ENCODE peak calls at places on chromosomes 11 and 22, in eight cellular contexts. One of them, this sample, is unnamed.

GRCh38 chr11:10514210-10514609 is 26.8 kb downstream of the RNF141 start:
- DNase-seq in anterior cingulate cortex: no peak
- DNase-seq in lower lobe of right lung: no peak
- DNase-seq in stimulated activated CD4-positive, alpha-beta T cell treated with anti-CD3 and anti-CD28 coated beads, Interleukin-1b, Interleukin-23, amount 100 ng/mL, for 24 hours: no peak
- DNase-seq in psoas muscle: no peak
- DNase-seq in astrocyte of the spinal cord: peak
- DNase-seq in smooth muscle cell of the brain vasculature: no peak
- DNase-seq in uterus: no peak
- DNase-seq in this sample: peak

GRCh38 chr11:12353534-12353933 is 23.8 kb upstream of the PARVA start:
- DNase-seq in anterior cingulate cortex: no peak
- DNase-seq in lower lobe of right lung: no peak
- DNase-seq in stimulated activated CD4-positive, alpha-beta T cell treated with anti-CD3 and anti-CD28 coated beads, Interleukin-1b, Interleukin-23, amount 100 ng/mL, for 24 hours: no peak
- DNase-seq in psoas muscle: no peak
- DNase-seq in astrocyte of the spinal cord: no peak
- DNase-seq in smooth muscle cell of the brain vasculature: no peak
- DNase-seq in uterus: no peak
- DNase-seq in this sample: no peak

GRCh38 chr11:103700605-103701004 is 335.8 kb upstream of the DDI1 start:
- DNase-seq in anterior cingulate cortex: no peak
- DNase-seq in lower lobe of right lung: no peak
- DNase-seq in stimulated activated CD4-positive, alpha-beta T cell treated with anti-CD3 and anti-CD28 coated beads, Interleukin-1b, Interleukin-23, amount 100 ng/mL, for 24 hours: no peak
- DNase-seq in psoas muscle: no peak
- DNase-seq in astrocyte of the spinal cord: peak
- DNase-seq in smooth muscle cell of the brain vasculature: no peak
- DNase-seq in uterus: no peak
- DNase-seq in this sample: peak

GRCh38 chr11:129950319-129951034 is 52.2 kb downstream of the PRDM10 start:
- DNase-seq in anterior cingulate cortex: peak
- DNase-seq in lower lobe of right lung: peak
- DNase-seq in stimulated activated CD4-positive, alpha-beta T cell treated with anti-CD3 and anti-CD28 coated beads, Interleukin-1b, Interleukin-23, amount 100 ng/mL, for 24 hours: no peak
- DNase-seq in psoas muscle: peak
- DNase-seq in astrocyte of the spinal cord: peak
- DNase-seq in smooth muscle cell of the brain vasculature: peak
- DNase-seq in uterus: peak
- DNase-seq in this sample: no peak

GRCh38 chr11:105577645-105578044 is 32.2 kb upstream of the GRIA4 start:
- DNase-seq in anterior cingulate cortex: no peak
- DNase-seq in lower lobe of right lung: no peak
- DNase-seq in stimulated activated CD4-positive, alpha-beta T cell treated with anti-CD3 and anti-CD28 coated beads, Interleukin-1b, Interleukin-23, amount 100 ng/mL, for 24 hours: no peak
- DNase-seq in psoas muscle: no peak
- DNase-seq in astrocyte of the spinal cord: no peak
- DNase-seq in smooth muscle cell of the brain vasculature: no peak
- DNase-seq in uterus: no peak
- DNase-seq in this sample: no peak

GRCh38 chr11:62931501-62932278 is 10.5 kb upstream of the CHRM1 start:
- DNase-seq in anterior cingulate cortex: no peak
- DNase-seq in lower lobe of right lung: no peak
- DNase-seq in stimulated activated CD4-positive, alpha-beta T cell treated with anti-CD3 and anti-CD28 coated beads, Interleukin-1b, Interleukin-23, amount 100 ng/mL, for 24 hours: no peak
- DNase-seq in psoas muscle: no peak
- DNase-seq in astrocyte of the spinal cord: peak
- DNase-seq in smooth muscle cell of the brain vasculature: no peak
- DNase-seq in uterus: no peak
- DNase-seq in this sample: peak

GRCh38 chr11:94151311-94151710 is 22.7 kb downstream of the PANX1 start:
- DNase-seq in anterior cingulate cortex: no peak
- DNase-seq in lower lobe of right lung: no peak
- DNase-seq in stimulated activated CD4-positive, alpha-beta T cell treated with anti-CD3 and anti-CD28 coated beads, Interleukin-1b, Interleukin-23, amount 100 ng/mL, for 24 hours: no peak
- DNase-seq in psoas muscle: no peak
- DNase-seq in astrocyte of the spinal cord: no peak
- DNase-seq in smooth muscle cell of the brain vasculature: no peak
- DNase-seq in uterus: no peak
- DNase-seq in this sample: no peak

GRCh38 chr11:4643084-4643483 is 698 bp upstream of the OR51E1 start:
- DNase-seq in anterior cingulate cortex: no peak
- DNase-seq in lower lobe of right lung: no peak
- DNase-seq in stimulated activated CD4-positive, alpha-beta T cell treated with anti-CD3 and anti-CD28 coated beads, Interleukin-1b, Interleukin-23, amount 100 ng/mL, for 24 hours: no peak
- DNase-seq in psoas muscle: no peak
- DNase-seq in astrocyte of the spinal cord: no peak
- DNase-seq in smooth muscle cell of the brain vasculature: no peak
- DNase-seq in uterus: no peak
- DNase-seq in this sample: no peak

GRCh38 chr11:102603091-102603490 is 22.0 kb downstream of the MMP20 start:
- DNase-seq in anterior cingulate cortex: peak
- DNase-seq in lower lobe of right lung: no peak
- DNase-seq in stimulated activated CD4-positive, alpha-beta T cell treated with anti-CD3 and anti-CD28 coated beads, Interleukin-1b, Interleukin-23, amount 100 ng/mL, for 24 hours: no peak
- DNase-seq in psoas muscle: no peak
- DNase-seq in astrocyte of the spinal cord: peak
- DNase-seq in smooth muscle cell of the brain vasculature: no peak
- DNase-seq in uterus: no peak
- DNase-seq in this sample: no peak

GRCh38 chr11:44848203-44848962 is 102.3 kb downstream of the TP53I11 start:
- DNase-seq in anterior cingulate cortex: no peak
- DNase-seq in lower lobe of right lung: no peak
- DNase-seq in stimulated activated CD4-positive, alpha-beta T cell treated with anti-CD3 and anti-CD28 coated beads, Interleukin-1b, Interleukin-23, amount 100 ng/mL, for 24 hours: no peak
- DNase-seq in psoas muscle: no peak
- DNase-seq in astrocyte of the spinal cord: no peak
- DNase-seq in smooth muscle cell of the brain vasculature: no peak
- DNase-seq in uterus: no peak
- DNase-seq in this sample: no peak

GRCh38 chr11:35605691-35606090 is 12.6 kb upstream of the FJX1 start:
- DNase-seq in anterior cingulate cortex: peak
- DNase-seq in lower lobe of right lung: no peak
- DNase-seq in stimulated activated CD4-positive, alpha-beta T cell treated with anti-CD3 and anti-CD28 coated beads, Interleukin-1b, Interleukin-23, amount 100 ng/mL, for 24 hours: no peak
- DNase-seq in psoas muscle: no peak
- DNase-seq in astrocyte of the spinal cord: peak
- DNase-seq in smooth muscle cell of the brain vasculature: no peak
- DNase-seq in uterus: peak
- DNase-seq in this sample: no peak

GRCh38 chr11:125414121-125414520 is 81.9 kb downstream of the FEZ1 start:
- DNase-seq in anterior cingulate cortex: no peak
- DNase-seq in lower lobe of right lung: no peak
- DNase-seq in stimulated activated CD4-positive, alpha-beta T cell treated with anti-CD3 and anti-CD28 coated beads, Interleukin-1b, Interleukin-23, amount 100 ng/mL, for 24 hours: no peak
- DNase-seq in psoas muscle: no peak
- DNase-seq in astrocyte of the spinal cord: no peak
- DNase-seq in smooth muscle cell of the brain vasculature: no peak
- DNase-seq in uterus: no peak
- DNase-seq in this sample: no peak

GRCh38 chr11:12224537-12224893 is 114.1 kb downstream of the MICAL2 start:
- DNase-seq in anterior cingulate cortex: peak
- DNase-seq in lower lobe of right lung: peak
- DNase-seq in stimulated activated CD4-positive, alpha-beta T cell treated with anti-CD3 and anti-CD28 coated beads, Interleukin-1b, Interleukin-23, amount 100 ng/mL, for 24 hours: peak
- DNase-seq in psoas muscle: peak
- DNase-seq in astrocyte of the spinal cord: peak
- DNase-seq in smooth muscle cell of the brain vasculature: peak
- DNase-seq in uterus: peak
- DNase-seq in this sample: peak

GRCh38 chr11:120431633-120432032 is 79.9 kb upstream of the GRIK4 start:
- DNase-seq in anterior cingulate cortex: no peak
- DNase-seq in lower lobe of right lung: no peak
- DNase-seq in stimulated activated CD4-positive, alpha-beta T cell treated with anti-CD3 and anti-CD28 coated beads, Interleukin-1b, Interleukin-23, amount 100 ng/mL, for 24 hours: no peak
- DNase-seq in psoas muscle: no peak
- DNase-seq in astrocyte of the spinal cord: no peak
- DNase-seq in smooth muscle cell of the brain vasculature: no peak
- DNase-seq in uterus: no peak
- DNase-seq in this sample: peak

GRCh38 chr11:71214553-71215371 is 37.6 kb downstream of the SHANK2 start:
- DNase-seq in anterior cingulate cortex: no peak
- DNase-seq in lower lobe of right lung: no peak
- DNase-seq in stimulated activated CD4-positive, alpha-beta T cell treated with anti-CD3 and anti-CD28 coated beads, Interleukin-1b, Interleukin-23, amount 100 ng/mL, for 24 hours: no peak
- DNase-seq in psoas muscle: no peak
- DNase-seq in astrocyte of the spinal cord: no peak
- DNase-seq in smooth muscle cell of the brain vasculature: no peak
- DNase-seq in uterus: no peak
- DNase-seq in this sample: no peak

GRCh38 chr11:8006349-8006977 is 19.3 kb downstream of the EIF3F start:
- DNase-seq in anterior cingulate cortex: peak
- DNase-seq in lower lobe of right lung: no peak
- DNase-seq in stimulated activated CD4-positive, alpha-beta T cell treated with anti-CD3 and anti-CD28 coated beads, Interleukin-1b, Interleukin-23, amount 100 ng/mL, for 24 hours: no peak
- DNase-seq in psoas muscle: peak
- DNase-seq in astrocyte of the spinal cord: peak
- DNase-seq in smooth muscle cell of the brain vasculature: peak
- DNase-seq in uterus: peak
- DNase-seq in this sample: peak

GRCh38 chr11:64874308-64874707 is 4.1 kb downstream of the EHD1 start:
- DNase-seq in anterior cingulate cortex: peak
- DNase-seq in lower lobe of right lung: no peak
- DNase-seq in stimulated activated CD4-positive, alpha-beta T cell treated with anti-CD3 and anti-CD28 coated beads, Interleukin-1b, Interleukin-23, amount 100 ng/mL, for 24 hours: no peak
- DNase-seq in psoas muscle: no peak
- DNase-seq in astrocyte of the spinal cord: peak
- DNase-seq in smooth muscle cell of the brain vasculature: no peak
- DNase-seq in uterus: no peak
- DNase-seq in this sample: no peak

GRCh38 chr11:102157219-102157618 is 47.0 kb downstream of the YAP1 start:
- DNase-seq in anterior cingulate cortex: no peak
- DNase-seq in lower lobe of right lung: no peak
- DNase-seq in stimulated activated CD4-positive, alpha-beta T cell treated with anti-CD3 and anti-CD28 coated beads, Interleukin-1b, Interleukin-23, amount 100 ng/mL, for 24 hours: no peak
- DNase-seq in psoas muscle: peak
- DNase-seq in astrocyte of the spinal cord: peak
- DNase-seq in smooth muscle cell of the brain vasculature: no peak
- DNase-seq in uterus: peak
- DNase-seq in this sample: peak

GRCh38 chr11:113562981-113563461 is 87.8 kb upstream of the DRD2 start:
- DNase-seq in anterior cingulate cortex: no peak
- DNase-seq in lower lobe of right lung: no peak
- DNase-seq in stimulated activated CD4-positive, alpha-beta T cell treated with anti-CD3 and anti-CD28 coated beads, Interleukin-1b, Interleukin-23, amount 100 ng/mL, for 24 hours: no peak
- DNase-seq in psoas muscle: no peak
- DNase-seq in astrocyte of the spinal cord: no peak
- DNase-seq in smooth muscle cell of the brain vasculature: no peak
- DNase-seq in uterus: no peak
- DNase-seq in this sample: no peak

GRCh38 chr11:762421-763072 is 14.7 kb downstream of the GATD1 start:
- DNase-seq in anterior cingulate cortex: peak
- DNase-seq in lower lobe of right lung: peak
- DNase-seq in stimulated activated CD4-positive, alpha-beta T cell treated with anti-CD3 and anti-CD28 coated beads, Interleukin-1b, Interleukin-23, amount 100 ng/mL, for 24 hours: no peak
- DNase-seq in psoas muscle: no peak
- DNase-seq in astrocyte of the spinal cord: peak
- DNase-seq in smooth muscle cell of the brain vasculature: no peak
- DNase-seq in uterus: no peak
- DNase-seq in this sample: peak

GRCh38 chr11:102010776-102011500 is 36.3 kb upstream of the CFAP300 start:
- DNase-seq in anterior cingulate cortex: no peak
- DNase-seq in lower lobe of right lung: peak
- DNase-seq in stimulated activated CD4-positive, alpha-beta T cell treated with anti-CD3 and anti-CD28 coated beads, Interleukin-1b, Interleukin-23, amount 100 ng/mL, for 24 hours: no peak
- DNase-seq in psoas muscle: peak
- DNase-seq in astrocyte of the spinal cord: peak
- DNase-seq in smooth muscle cell of the brain vasculature: peak
- DNase-seq in uterus: peak
- DNase-seq in this sample: peak

GRCh38 chr11:36411202-36411640 is 98.9 kb downstream of the TRAF6 start:
- DNase-seq in anterior cingulate cortex: no peak
- DNase-seq in lower lobe of right lung: peak
- DNase-seq in stimulated activated CD4-positive, alpha-beta T cell treated with anti-CD3 and anti-CD28 coated beads, Interleukin-1b, Interleukin-23, amount 100 ng/mL, for 24 hours: no peak
- DNase-seq in psoas muscle: no peak
- DNase-seq in astrocyte of the spinal cord: no peak
- DNase-seq in smooth muscle cell of the brain vasculature: no peak
- DNase-seq in uterus: no peak
- DNase-seq in this sample: no peak

GRCh38 chr11:76631566-76632308 is 38.8 kb downstream of the LRRC32 start:
- DNase-seq in anterior cingulate cortex: no peak
- DNase-seq in lower lobe of right lung: no peak
- DNase-seq in stimulated activated CD4-positive, alpha-beta T cell treated with anti-CD3 and anti-CD28 coated beads, Interleukin-1b, Interleukin-23, amount 100 ng/mL, for 24 hours: no peak
- DNase-seq in psoas muscle: no peak
- DNase-seq in astrocyte of the spinal cord: no peak
- DNase-seq in smooth muscle cell of the brain vasculature: no peak
- DNase-seq in uterus: no peak
- DNase-seq in this sample: no peak

GRCh38 chr11:7609015-7609414 is 64.3 kb downstream of the CYB5R2 start:
- DNase-seq in anterior cingulate cortex: no peak
- DNase-seq in lower lobe of right lung: no peak
- DNase-seq in stimulated activated CD4-positive, alpha-beta T cell treated with anti-CD3 and anti-CD28 coated beads, Interleukin-1b, Interleukin-23, amount 100 ng/mL, for 24 hours: no peak
- DNase-seq in psoas muscle: no peak
- DNase-seq in astrocyte of the spinal cord: no peak
- DNase-seq in smooth muscle cell of the brain vasculature: no peak
- DNase-seq in uterus: no peak
- DNase-seq in this sample: peak

GRCh38 chr11:78168539-78169477 is 19.6 kb downstream of the KCTD21 start:
- DNase-seq in anterior cingulate cortex: no peak
- DNase-seq in lower lobe of right lung: peak
- DNase-seq in stimulated activated CD4-positive, alpha-beta T cell treated with anti-CD3 and anti-CD28 coated beads, Interleukin-1b, Interleukin-23, amount 100 ng/mL, for 24 hours: no peak
- DNase-seq in psoas muscle: peak
- DNase-seq in astrocyte of the spinal cord: peak
- DNase-seq in smooth muscle cell of the brain vasculature: peak
- DNase-seq in uterus: peak
- DNase-seq in this sample: peak

GRCh38 chr11:293293-293851 is 4.4 kb downstream of the PGGHG start:
- DNase-seq in anterior cingulate cortex: no peak
- DNase-seq in lower lobe of right lung: no peak
- DNase-seq in stimulated activated CD4-positive, alpha-beta T cell treated with anti-CD3 and anti-CD28 coated beads, Interleukin-1b, Interleukin-23, amount 100 ng/mL, for 24 hours: no peak
- DNase-seq in psoas muscle: peak
- DNase-seq in astrocyte of the spinal cord: no peak
- DNase-seq in smooth muscle cell of the brain vasculature: no peak
- DNase-seq in uterus: no peak
- DNase-seq in this sample: no peak

GRCh38 chr11:28566643-28567042 is 458.5 kb downstream of the METTL15 start:
- DNase-seq in anterior cingulate cortex: peak
- DNase-seq in lower lobe of right lung: peak
- DNase-seq in stimulated activated CD4-positive, alpha-beta T cell treated with anti-CD3 and anti-CD28 coated beads, Interleukin-1b, Interleukin-23, amount 100 ng/mL, for 24 hours: no peak
- DNase-seq in psoas muscle: peak
- DNase-seq in astrocyte of the spinal cord: peak
- DNase-seq in smooth muscle cell of the brain vasculature: peak
- DNase-seq in uterus: peak
- DNase-seq in this sample: peak

GRCh38 chr11:77503006-77503405 is 29.1 kb upstream of the PAK1 start:
- DNase-seq in anterior cingulate cortex: no peak
- DNase-seq in lower lobe of right lung: no peak
- DNase-seq in stimulated activated CD4-positive, alpha-beta T cell treated with anti-CD3 and anti-CD28 coated beads, Interleukin-1b, Interleukin-23, amount 100 ng/mL, for 24 hours: no peak
- DNase-seq in psoas muscle: no peak
- DNase-seq in astrocyte of the spinal cord: no peak
- DNase-seq in smooth muscle cell of the brain vasculature: no peak
- DNase-seq in uterus: no peak
- DNase-seq in this sample: no peak

GRCh38 chr22:25161916-25162530 is 37.6 kb upstream of the CRYBB3 start:
- DNase-seq in anterior cingulate cortex: no peak
- DNase-seq in lower lobe of right lung: no peak
- DNase-seq in stimulated activated CD4-positive, alpha-beta T cell treated with anti-CD3 and anti-CD28 coated beads, Interleukin-1b, Interleukin-23, amount 100 ng/mL, for 24 hours: no peak
- DNase-seq in psoas muscle: peak
- DNase-seq in astrocyte of the spinal cord: no peak
- DNase-seq in smooth muscle cell of the brain vasculature: no peak
- DNase-seq in uterus: no peak
- DNase-seq in this sample: no peak

GRCh38 chr11:73760066-73760679 is 701 bp downstream of the RAB6A start:
- DNase-seq in anterior cingulate cortex: no peak
- DNase-seq in lower lobe of right lung: peak
- DNase-seq in stimulated activated CD4-positive, alpha-beta T cell treated with anti-CD3 and anti-CD28 coated beads, Interleukin-1b, Interleukin-23, amount 100 ng/mL, for 24 hours: peak
- DNase-seq in psoas muscle: peak
- DNase-seq in astrocyte of the spinal cord: peak
- DNase-seq in smooth muscle cell of the brain vasculature: no peak
- DNase-seq in uterus: peak
- DNase-seq in this sample: peak

GRCh38 chr11:131671764-131672163 is 301.3 kb downstream of the NTM start:
- DNase-seq in anterior cingulate cortex: peak
- DNase-seq in lower lobe of right lung: no peak
- DNase-seq in stimulated activated CD4-positive, alpha-beta T cell treated with anti-CD3 and anti-CD28 coated beads, Interleukin-1b, Interleukin-23, amount 100 ng/mL, for 24 hours: no peak
- DNase-seq in psoas muscle: no peak
- DNase-seq in astrocyte of the spinal cord: no peak
- DNase-seq in smooth muscle cell of the brain vasculature: no peak
- DNase-seq in uterus: no peak
- DNase-seq in this sample: no peak

GRCh38 chr11:31412946-31413345 is 43.3 kb downstream of the DNAJC24 start:
- DNase-seq in anterior cingulate cortex: no peak
- DNase-seq in lower lobe of right lung: no peak
- DNase-seq in stimulated activated CD4-positive, alpha-beta T cell treated with anti-CD3 and anti-CD28 coated beads, Interleukin-1b, Interleukin-23, amount 100 ng/mL, for 24 hours: no peak
- DNase-seq in psoas muscle: no peak
- DNase-seq in astrocyte of the spinal cord: peak
- DNase-seq in smooth muscle cell of the brain vasculature: no peak
- DNase-seq in uterus: no peak
- DNase-seq in this sample: peak

This sample was measured in MCF 10A.